ENCODE peak calls at places on chromosome 20, in five cellular contexts. K is WTC11, B is astrocyte, J is left ventricle myocardium inferior, W is prostate gland. V is an unnamed sample.

GRCh38 chr20:16708590-16708989 is 21.2 kb upstream of the SNRPB2 start:
- DNase-seq in J (no peak), B (no peak), W (peak; percentile 63), K (no peak), V (no peak)

GRCh38 chr20:38555395-38555794 is 25.6 kb upstream of the ADIG start:
- DNase-seq in W (no peak), K (no peak), J (no peak), B (no peak), V (no peak)

GRCh38 chr20:62824476-62825287 is 7.8 kb downstream of the COL9A3 start:
- DNase-seq in J (no peak), K (peak; percentile 73), W (no peak), B (no peak), V (no peak)

GRCh38 chr20:23655551-23656211 is 17.9 kb upstream of the CST3 start:
- DNase-seq in J (peak; percentile 61), W (no peak), K (no peak), B (no peak), V (no peak)

GRCh38 chr20:25297141-25297905 is 49.4 kb downstream of the PYGB start:
- DNase-seq in J (no peak), W (no peak), K (no peak), B (no peak), V (no peak)

GRCh38 chr20:40494238-40494637 is 194.8 kb downstream of the MAFB start:
- DNase-seq in B (no peak), J (no peak), K (no peak), W (no peak), V (peak; percentile 55)

GRCh38 chr20:34111057-34111711 is 859 bp downstream of the EIF2S2 start:
- DNase-seq in W (no peak), B (peak; percentile 71), J (no peak), K (no peak), V (no peak)

GRCh38 chr20:56628015-56628872 is 862 bp upstream of the TFAP2C start:
- DNase-seq in B (no peak), K (peak; percentile 50), J (no peak), W (no peak), V (no peak)

GRCh38 chr20:25277941-25278521 is 30.1 kb downstream of the PYGB start:
- DNase-seq in J (peak; percentile 14), K (peak; percentile 6), B (no peak), W (no peak), V (peak; percentile 20)

GRCh38 chr20:25539742-25540201 is 45.6 kb downstream of the NINL start:
- DNase-seq in J (no peak), K (no peak), W (no peak), B (no peak), V (no peak)

GRCh38 chr20:47370214-47370613 is 13.7 kb upstream of the ZMYND8 start:
- DNase-seq in W (no peak), B (no peak), K (no peak), J (no peak), V (peak; percentile 10)

GRCh38 chr20:47139934-47140333 is 216.6 kb downstream of the ZMYND8 start:
- DNase-seq in K (no peak), W (no peak), B (no peak), J (no peak), V (no peak)

GRCh38 chr20:3040086-3040485 is 3.3 kb upstream of the GNRH2 start:
- DNase-seq in K (no peak), B (no peak), W (no peak), J (no peak), V (no peak)

GRCh38 chr20:56418385-56418861 is 6.4 kb downstream of the CASS4 start:
- DNase-seq in K (no peak), J (no peak), B (no peak), W (no peak), V (no peak)

GRCh38 chr20:57787969-57788781 is 78.4 kb upstream of the PMEPA1 start:
- DNase-seq in W (no peak), J (no peak), K (no peak), B (no peak), V (no peak)
- TF ChIP-seq CTCF in W (no peak), J (no peak), K (no peak), B (no peak), V (no peak)

GRCh38 chr20:32638848-32639247 is 34.9 kb downstream of the C20orf203 start:
- DNase-seq in W (no peak), B (peak; percentile 22), K (no peak), J (peak; percentile 27), V (no peak)
- TF ChIP-seq CTCF in W (no peak), B (no peak), K (no peak), J (no peak), V (no peak)

DNA sequence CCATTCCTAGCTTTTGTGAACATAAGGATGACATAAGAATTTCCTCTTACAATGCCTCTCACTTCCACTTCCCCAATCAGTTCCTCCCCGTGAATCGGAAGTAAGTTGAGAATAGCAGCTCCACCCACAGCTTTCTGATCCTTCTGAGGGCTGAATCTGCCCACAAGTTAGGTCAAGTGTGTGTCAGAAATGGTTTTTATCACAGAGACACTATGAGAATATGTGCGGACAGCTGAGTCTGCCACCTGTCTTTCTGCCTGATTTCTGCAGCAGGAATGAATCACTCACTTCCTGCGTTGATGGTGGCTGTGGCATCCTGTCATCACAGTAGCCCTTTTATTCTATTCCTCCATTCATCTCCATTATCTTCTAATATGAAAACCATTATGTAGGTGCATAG is 70.2 kb downstream of the RIN2 start:
- DNase-seq in W (no peak), K (no peak), J (no peak), B (peak; percentile 58), V (no peak)
- TF ChIP-seq CTCF in W (no peak), K (no peak), J (peak; percentile 57), B (peak; percentile 13), V (peak; percentile 10)

GRCh38 chr20:50439539-50440453 is 70.4 kb upstream of the PTPN1 start:
- DNase-seq in J (no peak), B (no peak), W (no peak), K (no peak), V (no peak)

GRCh38 chr20:50436696-50437095 is 73.5 kb upstream of the PTPN1 start:
- DNase-seq in J (no peak), B (no peak), K (no peak), W (no peak), V (no peak)

GRCh38 chr20:50435397-50436051 is 74.7 kb upstream of the PTPN1 start:
- DNase-seq in B (no peak), J (no peak), K (no peak), W (no peak), V (no peak)

GRCh38 chr20:50436052-50436656 is 74.0 kb upstream of the PTPN1 start:
- DNase-seq in B (no peak), J (no peak), W (no peak), K (no peak), V (no peak)

DNA sequence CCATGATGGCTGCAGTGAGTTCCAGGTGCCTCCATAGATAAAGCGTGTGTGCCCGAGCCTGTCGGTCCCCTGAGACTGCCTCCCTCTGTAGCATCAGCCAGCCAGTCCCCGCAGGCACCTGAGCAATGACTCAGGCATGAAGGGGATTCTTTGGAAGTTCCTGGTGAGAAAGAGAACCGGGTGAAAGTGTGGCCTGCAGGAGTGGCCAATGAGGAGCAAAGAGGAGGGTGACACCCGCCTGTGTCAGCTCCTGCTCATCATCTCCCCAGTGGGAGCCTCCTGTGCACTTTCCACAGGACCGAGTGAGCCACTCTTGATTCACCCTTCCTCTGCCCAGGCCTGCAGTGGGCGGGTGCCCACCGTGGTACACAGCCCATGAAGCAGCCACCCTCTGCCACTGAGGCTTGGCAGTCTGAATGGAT is 71.2 kb upstream of the PTPN1 start:
- DNase-seq in W (no peak), J (no peak), B (peak; percentile 68), K (no peak), V (no peak)
- TF ChIP-seq CTCF in W (no peak), J (no peak), B (no peak), K (no peak), V (no peak)

GRCh38 chr20:44537993-44538392 is 16.1 kb upstream of the SERINC3 start:
- DNase-seq in J (no peak), B (no peak), K (no peak), W (no peak), V (no peak)
- TF ChIP-seq CTCF in J (peak; percentile 51), B (no peak), K (no peak), W (peak; percentile 35), V (no peak)

GRCh38 chr20:48407710-48408109 is 420.1 kb downstream of the PREX1 start:
- DNase-seq in W (no peak), K (no peak), B (no peak), J (no peak), V (no peak)

GRCh38 chr20:48406462-48407235 is 421.1 kb downstream of the PREX1 start:
- DNase-seq in W (no peak), K (no peak), B (peak; percentile 21), J (no peak), V (no peak)

GRCh38 chr20:48405909-48406308 is 421.9 kb downstream of the PREX1 start:
- DNase-seq in B (no peak), K (peak; percentile 55), W (no peak), J (no peak), V (no peak)

GRCh38 chr20:48403362-48403761 is 424.4 kb downstream of the PREX1 start:
- DNase-seq in B (no peak), J (no peak), W (no peak), K (no peak), V (no peak)

GRCh38 chr20:48404598-48404997 is 423.2 kb downstream of the PREX1 start:
- DNase-seq in B (no peak), K (no peak), W (no peak), J (no peak), V (no peak)
- TF ChIP-seq CTCF in B (no peak), K (no peak), W (no peak), J (no peak), V (no peak)

DNA sequence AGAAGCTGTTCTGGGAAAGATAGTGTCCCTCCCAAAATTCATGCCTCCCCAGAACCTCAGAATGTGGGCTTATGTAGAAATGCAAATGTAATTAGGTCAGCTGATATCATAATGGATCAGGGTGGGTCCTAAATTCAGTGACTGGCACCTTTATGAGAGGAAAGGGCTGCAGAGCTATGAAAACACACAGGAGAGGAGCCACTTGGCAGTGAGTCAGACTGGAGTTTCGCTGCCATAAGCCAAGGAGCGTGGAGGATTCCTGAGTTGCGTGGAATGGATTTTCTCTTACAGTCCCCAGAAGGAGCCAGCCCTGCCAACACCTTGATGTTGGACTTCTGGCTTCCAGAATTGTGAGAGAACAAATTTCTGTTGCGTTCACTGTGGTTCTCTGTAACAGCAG is 249.8 kb upstream of the PMEPA1 start:
- DNase-seq in J (no peak), W (no peak), B (no peak), K (no peak), V (no peak)
- TF ChIP-seq CTCF in J (no peak), W (no peak), B (no peak), K (no peak), V (no peak)

GRCh38 chr20:44268802-44269201 is 21.7 kb downstream of the GDAP1L1 start:
- DNase-seq in K (no peak), W (no peak), B (no peak), J (no peak), V (no peak)

GRCh38 chr20:44274303-44275017 is 27.4 kb downstream of the GDAP1L1 start:
- DNase-seq in W (no peak), K (no peak), B (no peak), J (no peak), V (no peak)

GRCh38 chr20:44273231-44274215 is 26.4 kb downstream of the GDAP1L1 start:
- DNase-seq in J (no peak), K (no peak), B (no peak), W (no peak), V (no peak)

GRCh38 chr20:44271915-44272663 is 25.0 kb downstream of the GDAP1L1 start:
- DNase-seq in J (no peak), W (no peak), K (peak; percentile 71), B (no peak), V (no peak)
- TF ChIP-seq CTCF in J (peak; percentile 17), W (no peak), K (peak; percentile 34), B (no peak), V (no peak)

GRCh38 chr20:63858393-63859165 is 2.7 kb upstream of the ABHD16B start:
- DNase-seq in W (no peak), J (peak; percentile 63), K (no peak), B (peak; percentile 25), V (peak; percentile 67)
- TF ChIP-seq CTCF in W (no peak), J (peak; percentile 54), K (no peak), B (no peak), V (no peak)